ENCODE peak calls at places on chromosome 19, in four cellular contexts. P is kidney tubule cell, L is GM20000, D is glutamatergic neuron. B is an unnamed sample.

GRCh38 chr19:15469513-15470297 is 5.4 kb upstream of the RASAL3 start:
- DNase-seq in P (no peak), L (peak; percentile 42), D (no peak), B (no peak)

GRCh38 chr19:10292789-10293636 is 3.3 kb downstream of the ICAM5 start:
- DNase-seq in P (no peak), L (no peak), D (no peak), B (no peak)

GRCh38 chr19:45211751-45212381 is 33.3 kb downstream of the BLOC1S3 start:
- DNase-seq in P (no peak), L (no peak), D (no peak), B (peak; percentile 47)

GRCh38 chr19:39934584-39935233 is at the start of gene FCGBP:
- DNase-seq in P (no peak), L (no peak), D (no peak), B (no peak)

GRCh38 chr19:21468791-21469190 is 36.6 kb upstream of the ZNF429 start:
- DNase-seq in P (no peak), L (no peak), D (no peak), B (no peak)

GRCh38 chr19:408441-409005 is 424 bp downstream of the C2CD4C start:
- DNase-seq in P (no peak), L (peak; percentile 55), D (peak; percentile 41), B (no peak)

GRCh38 chr19:48321622-48322591 is 3.4 kb upstream of the EMP3 start:
- DNase-seq in P (peak; percentile 99), L (peak; percentile 95), D (peak; percentile 98), B (peak; percentile 97)

GRCh38 chr19:6930190-6930589 is 42.8 kb downstream of the ADGRE1 start:
- DNase-seq in P (no peak), L (no peak), D (no peak), B (no peak)

GRCh38 chr19:12137541-12137940 is 2.6 kb downstream of the ZNF20 start:
- DNase-seq in P (no peak), L (no peak), D (no peak), B (no peak)

GRCh38 chr19:29812080-29812880 is 489 bp downstream of the CCNE1 start:
- DNase-seq in P (no peak), L (peak; percentile 42), D (peak; percentile 59), B (no peak)

GRCh38 chr19:31598730-31599238 is 249.5 kb upstream of the TSHZ3 start:
- DNase-seq in P (no peak), L (no peak), D (no peak), B (no peak)

GRCh38 chr19:41449079-41449864 is 6.3 kb downstream of the ERICH4 start:
- DNase-seq in P (peak; percentile 69), L (peak; percentile 80), D (peak; percentile 89), B (peak; percentile 82)

GRCh38 chr19:485583-486236 is 10.6 kb upstream of the MADCAM1 start:
- DNase-seq in P (peak; percentile 76), L (no peak), D (peak; percentile 78), B (no peak)

GRCh38 chr19:18985257-18985656 is 44.2 kb upstream of the HOMER3 start:
- DNase-seq in P (no peak), L (no peak), D (no peak), B (no peak)

GRCh38 chr19:38264486-38265212 is at the start of gene SPINT2:
- DNase-seq in P (no peak), L (peak; percentile 64), D (peak; percentile 84), B (no peak)

GRCh38 chr19:4640247-4641000 is 1.1 kb downstream of the TNFAIP8L1 start:
- DNase-seq in P (no peak), L (peak; percentile 29), D (no peak), B (no peak)

GRCh38 chr19:57096640-57097361 is 23.0 kb upstream of the USP29 start:
- DNase-seq in P (no peak), L (no peak), D (no peak), B (no peak)

GRCh38 chr19:19217110-19217509 is 5.4 kb downstream of the NCAN start:
- DNase-seq in P (peak; percentile 31), L (no peak), D (no peak), B (no peak)

GRCh38 chr19:17327654-17328516 is 6.8 kb downstream of the ANO8 start:
- DNase-seq in P (peak; percentile 72), L (peak; percentile 91), D (peak; percentile 87), B (no peak)

GRCh38 chr19:8552810-8553209 is 24.4 kb downstream of the MYO1F start:
- DNase-seq in P (peak; percentile 27), L (no peak), D (no peak), B (peak; percentile 37)

GRCh38 chr19:12872941-12873890 is 8.0 kb downstream of the DNASE2 start:
- DNase-seq in P (peak; percentile 67), L (peak; percentile 63), D (peak; percentile 59), B (peak; percentile 56)

GRCh38 chr19:14006766-14007562 is 844 bp upstream of the RFX1 start:
- DNase-seq in P (no peak), L (no peak), D (peak; percentile 93), B (peak; percentile 73)

GRCh38 chr19:1852294-1852646 is 4.0 kb upstream of the REXO1 start:
- DNase-seq in P (no peak), L (no peak), D (no peak), B (no peak)

GRCh38 chr19:1862424-1863307 is 713 bp downstream of the KLF16 start:
- DNase-seq in P (peak; percentile 53), L (peak; percentile 88), D (peak; percentile 67), B (no peak)

GRCh38 chr19:37929512-37929911 is 22.5 kb downstream of the SIPA1L3 start:
- DNase-seq in P (no peak), L (no peak), D (no peak), B (no peak)

GRCh38 chr19:52474351-52475127 is 21.2 kb downstream of the ZNF578 start:
- DNase-seq in P (no peak), L (no peak), D (no peak), B (no peak)